ENCODE peak calls at places on chromosomes 4 and X, in nine cellular contexts. One of them, this sample, is unnamed.

GRCh38 chr4:152102184-152103000 is 341.6 kb upstream of the GATB start:
- DNase-seq in amniotic stem cell: no peak
- DNase-seq in iPS-NIHi11: no peak
- DNase-seq in aorta: no peak
- DNase-seq in effector memory CD8-positive, alpha-beta T cell: no peak
- DNase-seq in activated CD8-positive, alpha-beta memory T cell treated with anti-CD3 and anti-CD28 coated beads, Interleukin-2, amount 10 ng/mL, durations not matched to agents 7 days and 5 days: no peak
- DNase-seq in naive thymus-derived CD8-positive, alpha-beta T cell: no peak
- DNase-seq in stimulated activated CD4-positive, alpha-beta T cell treated with anti-CD3 and anti-CD28 coated beads, Interleukin-15, amount 100 ng/mL, for 1 hour: no peak
- DNase-seq in osteocyte: no peak
- DNase-seq in this sample: no peak

GRCh38 chr4:26144526-26145167 is 176.2 kb upstream of the RBPJ start:
- DNase-seq in amniotic stem cell: no peak
- DNase-seq in iPS-NIHi11: no peak
- DNase-seq in aorta: no peak
- DNase-seq in effector memory CD8-positive, alpha-beta T cell: no peak
- DNase-seq in activated CD8-positive, alpha-beta memory T cell treated with anti-CD3 and anti-CD28 coated beads, Interleukin-2, amount 10 ng/mL, durations not matched to agents 7 days and 5 days: no peak
- DNase-seq in naive thymus-derived CD8-positive, alpha-beta T cell: no peak
- DNase-seq in stimulated activated CD4-positive, alpha-beta T cell treated with anti-CD3 and anti-CD28 coated beads, Interleukin-15, amount 100 ng/mL, for 1 hour: no peak
- DNase-seq in osteocyte: no peak
- DNase-seq in this sample: no peak

GRCh38 chrX:283115-283845 is 2.1 kb downstream of the PLCXD1 start:
- DNase-seq in amniotic stem cell: no peak
- DNase-seq in iPS-NIHi11: peak; percentile 86
- DNase-seq in aorta: peak; percentile 94
- DNase-seq in effector memory CD8-positive, alpha-beta T cell: peak; percentile 82
- DNase-seq in activated CD8-positive, alpha-beta memory T cell treated with anti-CD3 and anti-CD28 coated beads, Interleukin-2, amount 10 ng/mL, durations not matched to agents 7 days and 5 days: peak; percentile 96
- DNase-seq in naive thymus-derived CD8-positive, alpha-beta T cell: peak; percentile 87
- DNase-seq in stimulated activated CD4-positive, alpha-beta T cell treated with anti-CD3 and anti-CD28 coated beads, Interleukin-15, amount 100 ng/mL, for 1 hour: peak; percentile 69
- DNase-seq in osteocyte: peak; percentile 93
- DNase-seq in this sample: no peak

GRCh38 chr4:47084795-47085194 is 53.4 kb downstream of the GABRB1 start:
- DNase-seq in amniotic stem cell: no peak
- DNase-seq in iPS-NIHi11: no peak
- DNase-seq in aorta: no peak
- DNase-seq in effector memory CD8-positive, alpha-beta T cell: no peak
- DNase-seq in activated CD8-positive, alpha-beta memory T cell treated with anti-CD3 and anti-CD28 coated beads, Interleukin-2, amount 10 ng/mL, durations not matched to agents 7 days and 5 days: no peak
- DNase-seq in naive thymus-derived CD8-positive, alpha-beta T cell: no peak
- DNase-seq in stimulated activated CD4-positive, alpha-beta T cell treated with anti-CD3 and anti-CD28 coated beads, Interleukin-15, amount 100 ng/mL, for 1 hour: no peak
- DNase-seq in osteocyte: no peak
- DNase-seq in this sample: no peak

GRCh38 chr4:11455201-11455835 is 26.6 kb upstream of the HS3ST1 start:
- DNase-seq in amniotic stem cell: no peak
- DNase-seq in iPS-NIHi11: no peak
- DNase-seq in aorta: no peak
- DNase-seq in effector memory CD8-positive, alpha-beta T cell: no peak
- DNase-seq in activated CD8-positive, alpha-beta memory T cell treated with anti-CD3 and anti-CD28 coated beads, Interleukin-2, amount 10 ng/mL, durations not matched to agents 7 days and 5 days: no peak
- DNase-seq in naive thymus-derived CD8-positive, alpha-beta T cell: no peak
- DNase-seq in stimulated activated CD4-positive, alpha-beta T cell treated with anti-CD3 and anti-CD28 coated beads, Interleukin-15, amount 100 ng/mL, for 1 hour: no peak
- DNase-seq in osteocyte: no peak
- DNase-seq in this sample: no peak

GRCh38 chr4:107120661-107121060 is 84.5 kb upstream of the DKK2 start:
- DNase-seq in amniotic stem cell: no peak
- DNase-seq in iPS-NIHi11: peak; percentile 33
- DNase-seq in aorta: peak; percentile 47
- DNase-seq in effector memory CD8-positive, alpha-beta T cell: no peak
- DNase-seq in activated CD8-positive, alpha-beta memory T cell treated with anti-CD3 and anti-CD28 coated beads, Interleukin-2, amount 10 ng/mL, durations not matched to agents 7 days and 5 days: no peak
- DNase-seq in naive thymus-derived CD8-positive, alpha-beta T cell: no peak
- DNase-seq in stimulated activated CD4-positive, alpha-beta T cell treated with anti-CD3 and anti-CD28 coated beads, Interleukin-15, amount 100 ng/mL, for 1 hour: no peak
- DNase-seq in osteocyte: no peak
- DNase-seq in this sample: no peak

GRCh38 chrX:21747523-21747922 is 10.4 kb downstream of the SMPX start:
- DNase-seq in amniotic stem cell: no peak
- DNase-seq in iPS-NIHi11: peak; percentile 16
- DNase-seq in aorta: no peak
- DNase-seq in effector memory CD8-positive, alpha-beta T cell: no peak
- DNase-seq in activated CD8-positive, alpha-beta memory T cell treated with anti-CD3 and anti-CD28 coated beads, Interleukin-2, amount 10 ng/mL, durations not matched to agents 7 days and 5 days: no peak
- DNase-seq in naive thymus-derived CD8-positive, alpha-beta T cell: no peak
- DNase-seq in stimulated activated CD4-positive, alpha-beta T cell treated with anti-CD3 and anti-CD28 coated beads, Interleukin-15, amount 100 ng/mL, for 1 hour: no peak
- DNase-seq in osteocyte: no peak
- DNase-seq in this sample: no peak

GRCh38 chrX:129544780-129545179 is 4.7 kb downstream of the OCRL start:
- DNase-seq in amniotic stem cell: no peak
- DNase-seq in iPS-NIHi11: no peak
- DNase-seq in aorta: no peak
- DNase-seq in effector memory CD8-positive, alpha-beta T cell: no peak
- DNase-seq in activated CD8-positive, alpha-beta memory T cell treated with anti-CD3 and anti-CD28 coated beads, Interleukin-2, amount 10 ng/mL, durations not matched to agents 7 days and 5 days: no peak
- DNase-seq in naive thymus-derived CD8-positive, alpha-beta T cell: no peak
- DNase-seq in stimulated activated CD4-positive, alpha-beta T cell treated with anti-CD3 and anti-CD28 coated beads, Interleukin-15, amount 100 ng/mL, for 1 hour: no peak
- DNase-seq in osteocyte: no peak
- DNase-seq in this sample: no peak

GRCh38 chr4:8665406-8666360 is 73.1 kb downstream of the CPZ start:
- DNase-seq in amniotic stem cell: no peak
- DNase-seq in iPS-NIHi11: no peak
- DNase-seq in aorta: no peak
- DNase-seq in effector memory CD8-positive, alpha-beta T cell: no peak
- DNase-seq in activated CD8-positive, alpha-beta memory T cell treated with anti-CD3 and anti-CD28 coated beads, Interleukin-2, amount 10 ng/mL, durations not matched to agents 7 days and 5 days: no peak
- DNase-seq in naive thymus-derived CD8-positive, alpha-beta T cell: no peak
- DNase-seq in stimulated activated CD4-positive, alpha-beta T cell treated with anti-CD3 and anti-CD28 coated beads, Interleukin-15, amount 100 ng/mL, for 1 hour: no peak
- DNase-seq in osteocyte: no peak
- DNase-seq in this sample: no peak

GRCh38 chr4:185839204-185839712 is 27.3 kb upstream of the SORBS2 start:
- DNase-seq in amniotic stem cell: peak; percentile 86
- DNase-seq in iPS-NIHi11: peak; percentile 79
- DNase-seq in aorta: peak; percentile 66
- DNase-seq in effector memory CD8-positive, alpha-beta T cell: no peak
- DNase-seq in activated CD8-positive, alpha-beta memory T cell treated with anti-CD3 and anti-CD28 coated beads, Interleukin-2, amount 10 ng/mL, durations not matched to agents 7 days and 5 days: no peak
- DNase-seq in naive thymus-derived CD8-positive, alpha-beta T cell: no peak
- DNase-seq in stimulated activated CD4-positive, alpha-beta T cell treated with anti-CD3 and anti-CD28 coated beads, Interleukin-15, amount 100 ng/mL, for 1 hour: no peak
- DNase-seq in osteocyte: peak; percentile 89
- DNase-seq in this sample: no peak

GRCh38 chr4:56728512-56728911 is 47.4 kb upstream of the HOPX start:
- DNase-seq in amniotic stem cell: no peak
- DNase-seq in iPS-NIHi11: peak; percentile 3
- DNase-seq in aorta: no peak
- DNase-seq in effector memory CD8-positive, alpha-beta T cell: no peak
- DNase-seq in activated CD8-positive, alpha-beta memory T cell treated with anti-CD3 and anti-CD28 coated beads, Interleukin-2, amount 10 ng/mL, durations not matched to agents 7 days and 5 days: no peak
- DNase-seq in naive thymus-derived CD8-positive, alpha-beta T cell: no peak
- DNase-seq in stimulated activated CD4-positive, alpha-beta T cell treated with anti-CD3 and anti-CD28 coated beads, Interleukin-15, amount 100 ng/mL, for 1 hour: no peak
- DNase-seq in osteocyte: no peak
- DNase-seq in this sample: no peak

GRCh38 chr4:130722370-130722769 is 1626.4 kb downstream of the C4orf33 start:
- DNase-seq in amniotic stem cell: no peak
- DNase-seq in iPS-NIHi11: peak; percentile 10
- DNase-seq in aorta: no peak
- DNase-seq in effector memory CD8-positive, alpha-beta T cell: no peak
- DNase-seq in activated CD8-positive, alpha-beta memory T cell treated with anti-CD3 and anti-CD28 coated beads, Interleukin-2, amount 10 ng/mL, durations not matched to agents 7 days and 5 days: no peak
- DNase-seq in naive thymus-derived CD8-positive, alpha-beta T cell: no peak
- DNase-seq in stimulated activated CD4-positive, alpha-beta T cell treated with anti-CD3 and anti-CD28 coated beads, Interleukin-15, amount 100 ng/mL, for 1 hour: no peak
- DNase-seq in osteocyte: no peak
- DNase-seq in this sample: no peak

GRCh38 chr4:160318567-160319220 is 1215.8 kb downstream of the RAPGEF2 start:
- DNase-seq in amniotic stem cell: no peak
- DNase-seq in iPS-NIHi11: no peak
- DNase-seq in aorta: no peak
- DNase-seq in effector memory CD8-positive, alpha-beta T cell: no peak
- DNase-seq in activated CD8-positive, alpha-beta memory T cell treated with anti-CD3 and anti-CD28 coated beads, Interleukin-2, amount 10 ng/mL, durations not matched to agents 7 days and 5 days: no peak
- DNase-seq in naive thymus-derived CD8-positive, alpha-beta T cell: no peak
- DNase-seq in stimulated activated CD4-positive, alpha-beta T cell treated with anti-CD3 and anti-CD28 coated beads, Interleukin-15, amount 100 ng/mL, for 1 hour: no peak
- DNase-seq in osteocyte: no peak
- DNase-seq in this sample: no peak

This sample was measured in NCI-H1417 treated with DMSO at 0.1 percent for 48 hours.